ENCODE peak calls at places on chromosomes 12 and 14, in eight cellular contexts. S is PC-3, H is H9, F is left ventricle myocardium inferior, Q is tibial artery, R is SK-N-SH, W is PC-9, V is prostate gland. C is an unnamed sample.

GRCh38 chr14:98725676-98726075 is 546.3 kb downstream of the BCL11B start:
- DNase-seq in S (no peak), H (no peak), F (no peak), Q (no peak), R (no peak), W (no peak), V (no peak), C (no peak)

GRCh38 chr14:100042328-100042727 is 22.9 kb upstream of the EVL start:
- DNase-seq in S (no peak), H (no peak), F (no peak), Q (no peak), R (no peak), W (no peak), V (no peak), C (no peak)

GRCh38 chr12:45284096-45284901 is 68.4 kb downstream of the ANO6 start:
- DNase-seq in S (peak; percentile 81), H (peak; percentile 59), F (no peak), Q (no peak), R (no peak), W (peak; percentile 48), V (no peak), C (no peak)

GRCh38 chr12:107027304-107028053 is 40.5 kb upstream of the MTERF2 start:
- DNase-seq in S (peak; percentile 98), H (no peak), F (no peak), Q (no peak), R (peak; percentile 52), W (peak; percentile 12), V (peak; percentile 49), C (no peak)

GRCh38 chr14:99664636-99665273 is 19.3 kb upstream of the CYP46A1 start:
- DNase-seq in S (no peak), H (no peak), F (no peak), Q (no peak), R (no peak), W (no peak), V (no peak), C (no peak)

GRCh38 chr14:67522270-67522669 is 10.8 kb upstream of the PLEKHH1 start:
- DNase-seq in S (no peak), H (no peak), F (no peak), Q (no peak), R (no peak), W (no peak), V (no peak), C (no peak)

GRCh38 chr12:30546121-30546520 is 149.5 kb downstream of the IPO8 start:
- DNase-seq in S (peak; percentile 63), H (no peak), F (no peak), Q (no peak), R (no peak), W (peak; percentile 31), V (no peak), C (no peak)

GRCh38 chr12:43795716-43796282 is 10.3 kb downstream of the TWF1 start:
- DNase-seq in S (peak; percentile 97), H (no peak), F (no peak), Q (no peak), R (no peak), W (no peak), V (no peak), C (peak; percentile 39)

GRCh38 chr12:46790066-46790465 is 35.7 kb downstream of the SLC38A4 start:
- DNase-seq in S (no peak), H (no peak), F (no peak), Q (no peak), R (no peak), W (no peak), V (no peak), C (no peak)

GRCh38 chr12:19546611-19547162 is 107.4 kb downstream of the AEBP2 start:
- DNase-seq in S (no peak), H (no peak), F (no peak), Q (no peak), R (no peak), W (no peak), V (peak; percentile 24), C (no peak)

GRCh38 chr14:58638231-58639205 is 756 bp downstream of the DACT1 start:
- DNase-seq in S (peak; percentile 49), H (peak; percentile 47), F (peak; percentile 24), Q (peak; percentile 68), R (peak; percentile 58), W (no peak), V (no peak), C (no peak)

GRCh38 chr12:50620050-50620974 is 115.5 kb downstream of the DIP2B start:
- DNase-seq in S (peak; percentile 88), H (no peak), F (no peak), Q (no peak), R (no peak), W (peak; percentile 51), V (no peak), C (no peak)

GRCh38 chr12:11711675-11712327 is 62.3 kb downstream of the ETV6 start:
- DNase-seq in S (no peak), H (no peak), F (no peak), Q (no peak), R (no peak), W (no peak), V (no peak), C (no peak)

GRCh38 chr14:35687335-35687939 is 121.7 kb downstream of the RALGAPA1 start:
- DNase-seq in S (peak; percentile 80), H (no peak), F (no peak), Q (no peak), R (peak; percentile 46), W (peak; percentile 23), V (peak; percentile 40), C (no peak)

GRCh38 chr14:93076755-93077154 is 39.0 kb downstream of the ITPK1 start:
- DNase-seq in S (no peak), H (no peak), F (no peak), Q (no peak), R (no peak), W (no peak), V (no peak), C (no peak)

DNA sequence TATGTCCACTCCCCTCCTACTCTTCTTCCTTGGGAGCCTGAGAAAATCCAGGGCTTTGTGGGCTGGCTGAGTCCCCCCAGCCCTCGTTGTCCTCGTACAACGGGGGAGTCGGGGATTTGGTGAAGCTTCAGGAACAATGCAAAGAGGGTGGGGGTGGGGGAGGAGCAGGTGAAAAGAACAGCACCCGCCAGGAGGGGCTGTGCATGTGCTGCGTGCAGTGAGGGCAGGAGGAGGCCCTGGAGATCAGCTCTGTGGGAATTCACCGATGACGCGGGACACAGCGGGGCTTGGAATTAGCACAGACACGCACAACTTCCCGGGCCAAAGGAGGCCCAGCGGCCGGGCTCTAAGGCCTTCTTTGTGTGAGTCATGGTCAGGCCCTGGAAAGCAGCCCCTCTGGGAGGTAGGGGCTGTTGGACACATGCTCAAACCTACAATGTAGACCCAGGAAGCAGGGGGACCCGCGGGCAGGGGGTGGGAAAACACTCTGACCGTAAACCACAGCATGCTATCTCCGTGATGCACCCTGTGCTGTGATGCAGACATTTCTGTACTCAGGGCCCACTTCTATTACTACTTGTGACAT is 32.8 kb downstream of the RBM19 start:
- DNase-seq in S (no peak), H (no peak), F (no peak), Q (no peak), R (no peak), W (no peak), V (no peak), C (no peak)
- TF ChIP-seq CTCF in S (no peak), H (no peak), F (no peak), Q (no peak), R (no peak), W (no peak), V (no peak), C (no peak)

GRCh38 chr12:15719230-15719629 is 70.0 kb downstream of the EPS8 start:
- DNase-seq in S (peak; percentile 34), H (no peak), F (no peak), Q (no peak), R (no peak), W (no peak), V (no peak), C (no peak)
- H3K4me1 ChIP-seq in S (peaks cover 40% of the 10 kb centered on the region), H (no peaks in the 10 kb centered on the region), F (peaks cover 50% of the 10 kb centered on the region), Q (peaks cover 49% of the 10 kb centered on the region), R (no peaks in the 10 kb centered on the region), W (peaks cover 29% of the 10 kb centered on the region), V (no peaks in the 10 kb centered on the region), C (peaks cover 7% of the 10 kb centered on the region)

GRCh38 chr12:2750185-2750584 is 44.6 kb upstream of the FKBP4 start:
- DNase-seq in S (no peak), H (peak; percentile 38), F (no peak), Q (no peak), R (no peak), W (no peak), V (no peak), C (no peak)

GRCh38 chr12:2751686-2752085 is 43.1 kb upstream of the FKBP4 start:
- DNase-seq in S (no peak), H (peak; percentile 71), F (no peak), Q (no peak), R (peak; percentile 32), W (no peak), V (no peak), C (no peak)

GRCh38 chr12:2749580-2749979 is 45.2 kb upstream of the FKBP4 start:
- DNase-seq in S (no peak), H (peak; percentile 44), F (no peak), Q (no peak), R (no peak), W (no peak), V (no peak), C (no peak)

GRCh38 chr12:2752676-2753371 is 41.9 kb upstream of the FKBP4 start:
- DNase-seq in S (peak; percentile 69), H (peak; percentile 96), F (peak; percentile 72), Q (peak; percentile 81), R (peak; percentile 76), W (peak; percentile 71), V (peak; percentile 59), C (peak; percentile 67)

DNA sequence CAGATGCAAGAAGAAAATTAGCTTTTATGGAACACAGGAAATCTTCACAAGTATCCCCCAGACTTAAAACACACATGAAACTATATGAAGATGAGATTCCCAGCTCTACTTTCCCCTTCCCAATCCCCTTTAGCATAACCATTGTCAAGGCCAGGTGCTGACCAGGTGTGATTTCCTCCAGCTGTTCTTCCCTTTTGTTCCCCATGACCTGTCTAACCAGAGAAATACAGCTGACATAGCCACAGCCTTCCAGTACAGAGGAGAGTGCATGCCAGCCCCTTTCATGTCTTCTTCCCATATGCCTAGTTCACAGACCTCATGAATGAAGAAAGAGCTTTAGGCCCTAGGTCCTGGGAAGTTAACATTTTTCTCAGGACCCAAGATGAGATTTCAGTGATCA is 43.5 kb upstream of the FKBP4 start:
- DNase-seq in S (no peak), H (peak; percentile 55), F (no peak), Q (no peak), R (no peak), W (no peak), V (no peak), C (no peak)
- H3K27ac ChIP-seq in S (no peak overlapping the region), H (no peak overlapping the region), F (no peak overlapping the region), Q (no peak overlapping the region), R (no peak overlapping the region), W (no peak overlapping the region), V (no peak overlapping the region), C (no peak overlapping the region)

DNA sequence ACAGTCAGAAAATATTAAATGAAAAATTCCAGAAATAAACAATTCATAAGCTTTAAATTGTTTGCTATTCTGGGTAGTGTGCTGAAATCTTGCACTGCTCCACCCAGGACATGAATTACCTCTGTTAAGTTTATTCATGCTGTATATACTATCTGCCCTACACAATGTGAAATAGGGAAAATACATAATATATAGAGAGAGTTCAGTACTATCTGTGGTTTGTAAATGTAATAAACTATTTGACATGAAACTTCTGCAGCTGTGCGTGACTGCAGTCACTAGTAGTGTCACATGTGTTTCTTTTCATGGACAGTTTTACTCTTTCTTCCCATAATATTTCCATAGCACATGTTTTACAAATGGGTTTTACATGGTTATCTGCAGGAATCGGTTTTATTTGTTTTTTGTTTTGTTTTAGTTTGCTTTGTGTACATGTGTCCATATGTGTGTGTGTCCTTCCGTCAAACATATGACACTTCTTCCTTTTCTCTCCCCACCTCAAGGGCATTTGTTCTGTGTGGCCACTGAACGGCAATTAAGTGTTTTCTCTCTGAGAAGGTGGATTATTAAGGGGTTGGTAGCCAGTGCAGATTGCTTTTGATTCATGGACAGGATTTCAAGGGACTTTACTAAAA is 1644.1 kb upstream of the FLRT2 start:
- DNase-seq in S (no peak), H (no peak), F (no peak), Q (no peak), R (no peak), W (no peak), V (no peak), C (no peak)
- TF ChIP-seq CTCF in S (no peak), H (no peak), F (no peak), Q (no peak), R (no peak), W (no peak), V (no peak), C (no peak)

C was measured in lung.